ENCODE peak calls at places on chromosomes 2 and 18, in five cellular contexts. I, H, N, F and D are unnamed samples.
A peak's percentile ranks its signal among the peaks of the same experiment; 100 is the strongest.

GRCh38 chr2:9565436-9566153 is 10.0 kb upstream of the ADAM17 start:
- DNase-seq in I (no peak), F (no peak), N (peak; percentile 65), H (no peak), D (no peak)

GRCh38 chr2:176109226-176109954 is 2.3 kb downstream of the HOXD11 start:
- DNase-seq in I (no peak), F (no peak), N (no peak), H (no peak), D (no peak)

GRCh38 chr2:69754633-69755032 is 12.7 kb downstream of the ANXA4 start:
- DNase-seq in F (no peak), I (no peak), H (no peak), N (no peak), D (no peak)

GRCh38 chr18:74819433-74820059 is 221.9 kb downstream of the ZNF407 start:
- DNase-seq in F (peak; percentile 58), I (peak; percentile 13), N (no peak), H (no peak), D (peak; percentile 33)

GRCh38 chr2:190466819-190467444 is 58.8 kb downstream of the MFSD6 start:
- DNase-seq in H (no peak), I (no peak), N (no peak), F (peak; percentile 36), D (peak; percentile 15)

GRCh38 chr2:230234845-230235244 is 9.3 kb downstream of the SP140 start:
- DNase-seq in I (no peak), N (no peak), F (no peak), H (no peak), D (no peak)

GRCh38 chr2:216160786-216161185 is 51.6 kb downstream of the XRCC5 start:
- DNase-seq in N (no peak), F (no peak), I (no peak), H (no peak), D (no peak)

GRCh38 chr2:11722249-11723060 is 24.0 kb upstream of the LPIN1 start:
- DNase-seq in N (no peak), I (no peak), H (no peak), F (peak; percentile 23), D (no peak)

GRCh38 chr2:113370478-113371091 is 66.9 kb upstream of the ZNG1B start:
- DNase-seq in H (peak; percentile 14), N (peak; percentile 80), I (peak; percentile 51), F (no peak), D (peak; percentile 74)

GRCh38 chr18:55998071-55998522 is 410.1 kb upstream of the TCF4 start:
- DNase-seq in F (no peak), N (peak; percentile 53), H (no peak), I (no peak), D (peak; percentile 81)

GRCh38 chr18:10660485-10660884 is 134.7 kb downstream of the NAPG start:
- DNase-seq in I (no peak), H (no peak), F (no peak), N (no peak), D (peak; percentile 88)

GRCh38 chr2:226615891-226616290 is 183.7 kb downstream of the IRS1 start:
- DNase-seq in F (no peak), I (no peak), H (no peak), N (no peak), D (no peak)

GRCh38 chr18:79642626-79643025 is 37.0 kb upstream of the CTDP1 start:
- DNase-seq in H (no peak), I (peak; percentile 14), N (no peak), F (no peak), D (no peak)

GRCh38 chr2:119428488-119429224 is 3.0 kb upstream of the TMEM37 start:
- DNase-seq in F (no peak), N (no peak), I (no peak), H (no peak), D (no peak)

GRCh38 chr2:218186876-218187649 is 20.3 kb upstream of the CXCR1 start:
- DNase-seq in I (no peak), N (no peak), F (no peak), H (no peak), D (peak; percentile 5)